ENCODE peak calls at places on chromosome 13, in seven cellular contexts. K is breast epithelium, R is lower leg skin, Y is IMR-90, X is uterus, E is A549, Q is esophagus squamous epithelium. U is an unnamed sample.

GRCh38 chr13:90454002-90454636 is 893.4 kb upstream of the MIR17HG start:
- DNase-seq in R (no peak), Q (no peak), Y (no peak), E (no peak), X (no peak), K (no peak), U (no peak)

GRCh38 chr13:44768775-44769578 is 192.8 kb upstream of the TSC22D1 start:
- DNase-seq in E (no peak), Y (peak), X (no peak), K (no peak), R (no peak), Q (no peak), U (no peak)

GRCh38 chr13:33262069-33262487 is 23.5 kb downstream of the STARD13 start:
- DNase-seq in Y (peak), X (peak), Q (no peak), R (no peak), K (no peak), E (peak), U (peak)

GRCh38 chr13:75181906-75182305 is 300.1 kb downstream of the TBC1D4 start:
- DNase-seq in E (no peak), Q (no peak), R (no peak), X (no peak), K (no peak), Y (peak), U (no peak)

GRCh38 chr13:44302948-44303575 is 70.6 kb upstream of the SERP2 start:
- DNase-seq in K (no peak), Y (peak), R (no peak), X (no peak), Q (no peak), E (no peak), U (no peak)

GRCh38 chr13:79794936-79795335 is 314.0 kb downstream of the NDFIP2 start:
- DNase-seq in X (no peak), R (no peak), K (no peak), Y (no peak), Q (no peak), E (no peak), U (no peak)

GRCh38 chr13:62205273-62205672 is 789.6 kb upstream of the PCDH20 start:
- DNase-seq in R (no peak), X (no peak), Y (no peak), K (no peak), E (no peak), Q (no peak), U (no peak)

GRCh38 chr13:95920485-95920884 is 132.7 kb downstream of the UGGT2 start:
- DNase-seq in E (no peak), R (no peak), X (no peak), K (no peak), Y (no peak), Q (no peak), U (no peak)

GRCh38 chr13:111505175-111505777 is 184.8 kb downstream of the TEX29 start:
- DNase-seq in Q (no peak), R (no peak), X (no peak), Y (no peak), E (peak), K (peak), U (no peak)

GRCh38 chr13:30866692-30867669 is 39.1 kb upstream of the MEDAG start:
- DNase-seq in Q (no peak), Y (no peak), E (no peak), X (no peak), R (no peak), K (no peak), U (no peak)

GRCh38 chr13:44238011-44238421 is 135.6 kb upstream of the SERP2 start:
- DNase-seq in X (no peak), Q (no peak), E (no peak), Y (peak), K (no peak), R (no peak), U (no peak)

GRCh38 chr13:96181886-96182285 is 92.0 kb downstream of the HS6ST3 start:
- DNase-seq in Q (no peak), X (peak), K (no peak), R (no peak), E (no peak), Y (no peak), U (no peak)

GRCh38 chr13:34357435-34358232 is 539.7 kb downstream of the RFC3 start:
- DNase-seq in X (no peak), E (no peak), Q (no peak), R (no peak), K (no peak), Y (peak), U (no peak)

GRCh38 chr13:101624210-101624922 is 171.9 kb downstream of the ITGBL1 start:
- DNase-seq in K (no peak), Y (peak), E (no peak), X (no peak), R (no peak), Q (no peak), U (no peak)

GRCh38 chr13:75843033-75843432 is 206.9 kb downstream of the LMO7 start:
- DNase-seq in Y (no peak), X (no peak), K (no peak), Q (no peak), E (no peak), R (no peak), U (no peak)

GRCh38 chr13:99404005-99404755 is 97.0 kb upstream of the GPR183 start:
- DNase-seq in X (no peak), E (no peak), Y (no peak), Q (no peak), K (no peak), R (no peak), U (no peak)

GRCh38 chr13:27954406-27954851 is 14.7 kb downstream of the CDX2 start:
- DNase-seq in X (no peak), Y (no peak), E (peak), R (no peak), Q (no peak), K (no peak), U (peak)
- TF ChIP-seq POLR2A in X (no peak), Y (no peak), E (peak), R (no peak), Q (no peak), K (no peak), U (peak)

GRCh38 chr13:49791753-49792549 is 531 bp downstream of the KPNA3 start:
- DNase-seq in Q (no peak), X (peak), E (no peak), K (no peak), Y (peak), R (peak), U (peak)
- TF ChIP-seq POLR2A in Q (no peak), X (no peak), E (no peak), K (no peak), Y (peak), R (no peak), U (peak)

DNA sequence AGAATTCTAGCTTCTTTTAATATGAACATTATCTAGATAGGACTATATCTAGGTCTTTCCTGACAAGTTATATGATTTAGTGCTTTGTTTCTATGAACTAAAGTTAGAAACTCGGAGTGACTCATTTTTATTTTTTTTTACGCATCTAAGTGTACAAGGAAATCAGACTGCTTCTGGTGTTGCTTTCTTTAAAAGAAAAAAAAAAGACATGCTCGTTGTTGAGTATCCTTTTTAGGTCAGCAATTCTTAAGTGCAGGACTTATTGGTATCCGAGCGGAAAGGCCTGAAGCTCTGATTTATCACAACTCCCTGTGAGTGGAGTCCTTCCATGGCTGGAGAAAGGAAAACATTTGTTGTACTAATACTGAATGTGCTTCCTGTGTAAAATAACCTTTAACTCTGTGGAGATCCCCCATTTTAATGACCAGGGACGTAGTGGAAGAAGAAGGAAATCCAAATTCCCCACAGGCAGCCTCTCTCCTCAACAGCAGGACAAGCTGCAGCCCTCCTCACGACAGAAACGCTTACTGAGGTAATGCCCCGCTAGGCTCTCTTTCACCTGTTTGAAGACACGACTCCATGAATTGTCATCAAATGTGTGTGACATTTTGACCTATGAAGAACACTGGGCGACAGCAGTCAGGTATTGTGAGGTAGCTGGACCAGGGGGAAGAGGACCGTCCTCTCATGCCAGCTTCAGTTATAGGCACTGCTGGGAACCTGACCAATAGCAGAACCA is 17.9 kb upstream of the POMP start:
- DNase-seq in Y (no peak), X (peak), E (no peak), R (no peak), K (no peak), Q (no peak), U (no peak)
- TF ChIP-seq POLR2A in Y (no peak), X (no peak), E (no peak), R (no peak), K (no peak), Q (no peak), U (no peak)

DNA sequence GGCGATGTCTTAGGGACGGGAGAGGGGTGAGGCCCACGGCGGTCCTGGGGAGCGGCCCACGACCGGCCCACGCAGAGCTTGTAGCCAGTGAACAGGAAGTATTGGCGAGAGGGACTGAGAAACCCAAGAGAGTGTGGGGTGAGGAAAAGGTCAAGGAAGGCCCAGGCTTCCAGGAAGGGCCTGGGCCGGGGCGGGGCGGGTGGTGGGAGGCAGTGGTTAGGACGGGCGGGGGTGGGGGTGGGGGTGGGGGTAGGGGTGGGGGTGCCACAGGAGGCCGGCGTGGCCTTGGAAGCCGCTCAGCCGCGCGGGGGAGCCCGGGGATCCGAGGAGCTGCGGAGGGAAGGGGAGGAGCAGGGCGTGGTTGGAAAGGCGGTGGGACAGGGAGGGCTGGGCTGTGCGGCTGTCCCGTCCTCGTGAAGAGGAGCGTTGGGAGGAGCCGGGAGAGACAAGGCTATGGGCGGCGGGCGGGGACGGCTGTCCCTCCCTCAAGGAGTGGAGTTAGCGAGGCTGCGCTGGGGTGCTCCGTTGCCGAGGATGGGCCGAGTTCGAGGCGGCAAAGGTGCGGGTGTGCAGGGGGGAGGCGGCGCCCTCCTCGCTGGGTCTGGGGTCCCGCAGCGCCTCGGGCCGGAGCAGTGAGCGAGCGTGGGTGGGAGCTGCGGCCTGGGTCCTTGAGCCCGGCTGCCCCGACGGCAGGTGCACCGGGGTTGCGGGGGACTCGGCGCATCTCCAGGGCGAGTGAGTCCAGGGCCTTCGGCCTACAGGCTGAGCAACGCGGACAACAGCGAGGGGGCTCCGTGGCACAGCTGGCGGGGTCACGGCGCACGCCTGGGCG is 254.4 kb upstream of the SGCG start:
- DNase-seq in Q (no peak), X (peak), Y (no peak), K (peak), E (no peak), R (peak), U (no peak)
- TF ChIP-seq POLR2A in Q (peak), X (no peak), Y (no peak), K (no peak), E (no peak), R (no peak), U (no peak)

DNA sequence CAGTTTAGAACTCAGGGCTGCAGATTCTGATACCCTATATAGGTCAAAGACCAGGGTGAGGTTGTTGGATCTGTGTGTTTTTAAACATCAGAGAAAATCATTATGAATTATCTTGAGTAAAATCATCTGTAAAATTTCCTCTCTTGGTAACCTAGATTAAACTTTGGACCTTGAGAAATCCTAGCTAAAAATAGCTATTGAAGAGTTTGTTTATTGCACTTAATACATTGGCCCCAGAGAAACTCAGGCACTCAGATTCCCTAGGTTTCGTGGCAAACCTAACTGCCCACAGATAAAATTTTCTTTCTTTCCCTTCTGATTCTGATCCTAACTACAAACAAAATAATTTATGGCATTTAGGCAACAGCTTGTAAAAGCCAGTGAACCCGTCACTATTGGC is 102.3 kb downstream of the GPC6 start:
- DNase-seq in E (no peak), Q (no peak), Y (peak), X (no peak), R (no peak), K (no peak), U (no peak)
- TF ChIP-seq POLR2A in E (no peak), Q (no peak), Y (no peak), X (no peak), R (no peak), K (no peak), U (no peak)

U was measured in right lobe of liver.